ENCODE peak calls at places on chromosomes 1 and 21, in six cellular contexts. N, T, B, O, G and S are unnamed samples. For H3K36me3, the result is how much of the 10 kb centered on the place peaks cover.

GRCh38 chr1:225998560-225999226 is 450 bp downstream of the SDE2 start:
- DNase-seq in N (no peak), T (no peak), B (no peak), O (peak), G (no peak), S (no peak)

GRCh38 chr1:214400136-214400535 is 119.2 kb downstream of the SMYD2 start:
- DNase-seq in N (no peak), T (no peak), B (no peak), O (peak), G (no peak), S (no peak)

GRCh38 chr1:119008483-119009299 is 20.5 kb upstream of the TBX15 start:
- DNase-seq in N (no peak), T (no peak), B (no peak), O (peak), G (no peak), S (no peak)

GRCh38 chr1:201184307-201184706 is 6.3 kb upstream of the IGFN1 start:
- DNase-seq in N (no peak), T (no peak), B (no peak), O (no peak), G (no peak), S (no peak)

GRCh38 chr1:201282931-201283829 is at the start of gene PKP1:
- DNase-seq in N (no peak), T (peak), B (no peak), O (no peak), G (no peak), S (no peak)

GRCh38 chr1:8908388-8909151 is 30.1 kb upstream of the ENO1 start:
- DNase-seq in N (no peak), T (no peak), B (no peak), O (no peak), G (no peak), S (no peak)

GRCh38 chr1:233613252-233614172 is at the start of gene KCNK1:
- DNase-seq in N (peak), T (peak), B (peak), O (peak), G (peak), S (peak)

GRCh38 chr1:210757677-210758076 is 376.3 kb downstream of the KCNH1 start:
- DNase-seq in N (no peak), T (no peak), B (no peak), O (no peak), G (no peak), S (no peak)

GRCh38 chr1:246351726-246352125 is 155.4 kb downstream of the SMYD3 start:
- DNase-seq in N (no peak), T (no peak), B (no peak), O (no peak), G (no peak), S (no peak)

GRCh38 chr1:145751491-145752021 is 32.3 kb downstream of the CD160 start:
- DNase-seq in N (no peak), T (no peak), B (no peak), O (peak), G (no peak), S (peak)

GRCh38 chr1:155038602-155039307 is 5.1 kb downstream of the DCST1 start:
- DNase-seq in N (no peak), T (no peak), B (no peak), O (no peak), G (no peak), S (no peak)

GRCh38 chr21:16522512-16522911 is 792.7 kb downstream of the USP25 start:
- DNase-seq in N (no peak), T (no peak), B (no peak), O (no peak), G (no peak), S (peak)

GRCh38 chr1:154411525-154411924 is 6.4 kb downstream of the IL6R start:
- DNase-seq in N (no peak), T (peak), B (no peak), O (no peak), G (no peak), S (no peak)

GRCh38 chr1:215529111-215529510 is 38.0 kb upstream of the KCTD3 start:
- DNase-seq in N (no peak), T (no peak), B (no peak), O (no peak), G (no peak), S (no peak)

GRCh38 chr1:97082160-97082848 is 360.7 kb downstream of the PTBP2 start:
- DNase-seq in N (no peak), T (no peak), B (no peak), O (no peak), G (no peak), S (no peak)

GRCh38 chr1:239914827-239915231 is 176.9 kb upstream of the FMN2 start:
- DNase-seq in N (no peak), T (no peak), B (no peak), O (peak), G (no peak), S (peak)

GRCh38 chr1:165426745-165427144 is 18.2 kb downstream of the RXRG start:
- DNase-seq in N (no peak), T (no peak), B (no peak), O (no peak), G (no peak), S (no peak)

GRCh38 chr1:240876071-240876470 is 264.1 kb upstream of the GREM2 start:
- DNase-seq in N (no peak), T (no peak), B (no peak), O (no peak), G (no peak), S (no peak)

GRCh38 chr1:7300893-7301292 is 470.2 kb upstream of the VAMP3 start:
- DNase-seq in N (no peak), T (no peak), B (peak), O (peak), G (no peak), S (peak)

GRCh38 chr1:241990040-241990439 is 8.9 kb downstream of the MAP1LC3C start:
- DNase-seq in N (peak), T (peak), B (peak), O (peak), G (peak), S (peak)

GRCh38 chr1:25204797-25205441 is 27.4 kb downstream of the SYF2 start:
- DNase-seq in N (no peak), T (no peak), B (no peak), O (peak), G (no peak), S (no peak)

GRCh38 chr1:77513839-77514763 is 168.4 kb downstream of the ZZZ3 start:
- DNase-seq in N (no peak), T (no peak), B (no peak), O (peak), G (no peak), S (peak)

GRCh38 chr1:115198938-115199337 is 109.6 kb upstream of the TSPAN2 start:
- DNase-seq in N (no peak), T (no peak), B (no peak), O (peak), G (peak), S (peak)

GRCh38 chr1:234541281-234541975 is 62.4 kb upstream of the TARBP1 start:
- DNase-seq in N (no peak), T (no peak), B (no peak), O (no peak), G (no peak), S (no peak)

GRCh38 chr1:113930499-113931161 is 1.5 kb downstream of the HIPK1 start:
- DNase-seq in N (no peak), T (no peak), B (no peak), O (peak), G (no peak), S (no peak)

GRCh38 chr1:103514920-103515503 is 10.5 kb upstream of the RNPC3 start:
- DNase-seq in N (no peak), T (no peak), B (no peak), O (peak), G (no peak), S (no peak)

GRCh38 chr1:208192989-208193388 is 51.2 kb downstream of the PLXNA2 start:
- DNase-seq in N (peak), T (no peak), B (no peak), O (no peak), G (no peak), S (no peak)

GRCh38 chr1:184002071-184002470 is 35.5 kb downstream of the COLGALT2 start:
- DNase-seq in N (no peak), T (no peak), B (no peak), O (peak), G (no peak), S (peak)

GRCh38 chr1:25810341-25811299 is 9.1 kb upstream of the MTFR1L start:
- DNase-seq in N (peak), T (peak), B (peak), O (peak), G (peak), S (no peak)

GRCh38 chr1:73998348-73998959 is 199.5 kb downstream of the LRRIQ3 start:
- DNase-seq in N (no peak), T (no peak), B (no peak), O (no peak), G (no peak), S (no peak)

GRCh38 chr1:153991151-153991472 is 550 bp downstream of the RPS27 start:
- DNase-seq in N (no peak), T (no peak), B (no peak), O (no peak), G (no peak), S (no peak)

GRCh38 chr1:212638419-212639151 is 30.0 kb downstream of the ATF3 start:
- DNase-seq in N (no peak), T (no peak), B (no peak), O (no peak), G (peak), S (no peak)

GRCh38 chr1:201348211-201348566 is 29.3 kb downstream of the TNNT2 start:
- DNase-seq in N (no peak), T (peak), B (no peak), O (peak), G (no peak), S (no peak)

GRCh38 chr1:152585586-152585985 is 5.3 kb upstream of the LCE3D start:
- DNase-seq in N (no peak), T (no peak), B (no peak), O (no peak), G (no peak), S (no peak)

GRCh38 chr1:4380564-4381168 is 273.7 kb upstream of the AJAP1 start:
- DNase-seq in N (no peak), T (no peak), B (no peak), O (peak), G (no peak), S (no peak)

GRCh38 chr21:44810829-44811228 is 7.0 kb downstream of the SUMO3 start:
- DNase-seq in N (no peak), T (no peak), B (no peak), O (no peak), G (no peak), S (no peak)
- H3K36me3 ChIP-seq in N (under half), T (half or more), B (under half), O (under half), G (half or more), S (under half)

GRCh38 chr1:243470492-243470891 is 214.7 kb downstream of the SDCCAG8 start:
- DNase-seq in N (no peak), T (no peak), B (no peak), O (no peak), G (no peak), S (no peak)
- TF ChIP-seq CTCF in N (no peak), T (no peak), B (no peak), O (peak), G (no peak), S (peak)

GRCh38 chr1:156530006-156530405 is 29.4 kb upstream of the MEF2D start:
- DNase-seq in N (no peak), T (no peak), B (no peak), O (no peak), G (no peak), S (no peak)
- H3K36me3 ChIP-seq in N (under half), T (under half), B (under half), O (under half), G (under half), S (under half)

GRCh38 chr1:23798662-23799142 is 1.9 kb downstream of the GALE start:
- DNase-seq in N (no peak), T (no peak), B (no peak), O (no peak), G (no peak), S (no peak)
- TF ChIP-seq CTCF in N (no peak), T (no peak), B (no peak), O (peak), G (no peak), S (peak)

DNA sequence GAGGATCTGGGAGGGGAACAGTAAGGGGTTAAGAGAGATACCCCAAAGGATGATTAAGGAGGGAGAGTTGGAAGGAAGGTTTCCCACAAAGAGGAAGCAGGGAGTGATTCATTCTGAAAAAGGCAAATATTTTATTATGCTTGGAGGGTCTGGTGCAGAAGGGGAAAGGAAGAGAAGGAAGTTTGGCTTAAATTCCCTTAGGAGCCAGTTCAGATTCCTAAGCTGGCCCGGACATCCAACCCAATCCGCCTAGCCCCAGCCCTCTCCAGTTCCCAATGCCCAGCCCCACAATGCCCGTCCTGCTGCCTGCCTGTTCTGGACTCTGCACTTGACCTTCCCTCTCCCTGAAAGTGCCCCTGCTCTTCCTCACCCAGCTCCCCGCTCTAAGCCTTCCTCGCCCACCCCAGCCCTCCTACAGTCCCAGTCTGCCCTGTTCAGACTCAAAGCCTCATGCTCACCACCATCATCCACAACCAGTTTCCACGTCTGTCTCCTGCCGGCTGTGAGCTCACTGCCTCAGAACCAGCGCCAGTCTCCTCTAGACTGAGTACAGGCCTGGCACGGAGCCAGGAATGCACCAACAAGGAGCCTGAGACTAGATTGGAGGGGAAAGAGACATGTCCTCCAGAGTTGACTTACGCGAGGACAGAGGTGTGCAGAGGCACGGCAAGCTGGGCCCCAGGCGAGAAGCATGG is 18.9 kb downstream of the CAPN2 start:
- DNase-seq in N (peak), T (peak), B (peak), O (peak), G (peak), S (no peak)
- H3K36me3 ChIP-seq in N (under half), T (under half), B (under half), O (under half), G (under half), S (under half)

GRCh38 chr1:243435824-243436223 is 180.0 kb downstream of the SDCCAG8 start:
- DNase-seq in N (no peak), T (no peak), B (no peak), O (no peak), G (no peak), S (no peak)
- TF ChIP-seq CTCF in N (no peak), T (no peak), B (no peak), O (no peak), G (no peak), S (no peak)